ENCODE peak calls at places on chromosomes 2 and 18, in eight cellular contexts. O, D, V, M, A, F, T and Y are unnamed samples.

GRCh38 chr18:52353589-52353988 is 13.6 kb downstream of the DCC start:
- DNase-seq in O (no peak), D (no peak), V (no peak), M (no peak), A (no peak), F (no peak), T (no peak), Y (no peak)

GRCh38 chr18:79950440-79951341 is 762 bp downstream of the SLC66A2 start:
- DNase-seq in O (no peak), D (no peak), V (no peak), M (no peak), A (no peak), F (no peak), T (no peak), Y (no peak)

GRCh38 chr2:98518106-98518505 is 73.4 kb downstream of the INPP4A start:
- DNase-seq in O (no peak), D (no peak), V (no peak), M (no peak), A (no peak), F (peak; percentile 27), T (no peak), Y (no peak)

GRCh38 chr2:197137826-197138480 is 172.6 kb downstream of the ANKRD44 start:
- DNase-seq in O (no peak), D (no peak), V (no peak), M (no peak), A (no peak), F (no peak), T (no peak), Y (no peak)

GRCh38 chr2:174485763-174486613 is 841 bp downstream of the GPR155 start:
- DNase-seq in O (peak; percentile 27), D (peak; percentile 23), V (no peak), M (no peak), A (peak; percentile 85), F (peak; percentile 20), T (no peak), Y (peak; percentile 22)

GRCh38 chr18:3649559-3650426 is 199.8 kb downstream of the TGIF1 start:
- DNase-seq in O (no peak), D (no peak), V (no peak), M (no peak), A (no peak), F (no peak), T (no peak), Y (no peak)

GRCh38 chr2:178865121-178865520 is 57.9 kb upstream of the TTN start:
- DNase-seq in O (no peak), D (no peak), V (no peak), M (no peak), A (no peak), F (no peak), T (no peak), Y (no peak)

GRCh38 chr18:56233595-56233994 is 404.8 kb downstream of the TXNL1 start:
- DNase-seq in O (no peak), D (no peak), V (no peak), M (no peak), A (no peak), F (no peak), T (no peak), Y (no peak)

GRCh38 chr2:240168546-240169361 is 28.3 kb upstream of the OTOS start:
- DNase-seq in O (no peak), D (no peak), V (no peak), M (no peak), A (no peak), F (no peak), T (no peak), Y (no peak)

GRCh38 chr2:148967484-148967883 is 71.0 kb upstream of the LYPD6B start:
- DNase-seq in O (no peak), D (no peak), V (no peak), M (no peak), A (peak; percentile 32), F (no peak), T (no peak), Y (no peak)

GRCh38 chr2:32735370-32735769 is 107.5 kb downstream of the TTC27 start:
- DNase-seq in O (no peak), D (no peak), V (no peak), M (no peak), A (no peak), F (no peak), T (no peak), Y (no peak)

GRCh38 chr2:68185541-68186164 is 28.0 kb downstream of the PNO1 start:
- DNase-seq in O (no peak), D (no peak), V (no peak), M (peak; percentile 8), A (peak; percentile 3), F (peak; percentile 30), T (peak; percentile 40), Y (peak; percentile 25)

GRCh38 chr2:208315081-208315788 is 49.2 kb downstream of the PIKFYVE start:
- DNase-seq in O (no peak), D (no peak), V (no peak), M (no peak), A (no peak), F (no peak), T (peak; percentile 77), Y (no peak)

GRCh38 chr2:85754313-85755095 is 713 bp downstream of the ATOH8 start:
- DNase-seq in O (peak; percentile 59), D (no peak), V (no peak), M (peak; percentile 19), A (peak; percentile 61), F (peak; percentile 49), T (no peak), Y (peak; percentile 24)

GRCh38 chr2:42047488-42048317 is at the start of gene PKDCC:
- DNase-seq in O (no peak), D (peak; percentile 64), V (peak; percentile 66), M (no peak), A (peak; percentile 11), F (peak; percentile 91), T (no peak), Y (peak; percentile 62)

GRCh38 chr2:169877406-169877805 is 50.2 kb downstream of the UBR3 start:
- DNase-seq in O (no peak), D (no peak), V (no peak), M (no peak), A (peak; percentile 28), F (no peak), T (no peak), Y (peak; percentile 14)

GRCh38 chr2:232878855-232879617 is 9.0 kb downstream of the SNORC start:
- DNase-seq in O (no peak), D (no peak), V (no peak), M (no peak), A (no peak), F (no peak), T (no peak), Y (no peak)

GRCh38 chr2:177553176-177553909 is 160.8 kb downstream of the AGPS start:
- DNase-seq in O (peak; percentile 67), D (no peak), V (no peak), M (peak; percentile 50), A (peak; percentile 76), F (no peak), T (no peak), Y (peak; percentile 46)

GRCh38 chr2:166658901-166659300 is 164.9 kb upstream of the SCN7A start:
- DNase-seq in O (no peak), D (no peak), V (no peak), M (no peak), A (no peak), F (no peak), T (no peak), Y (no peak)

GRCh38 chr2:38146302-38146916 is 70.5 kb upstream of the CYP1B1 start:
- DNase-seq in O (no peak), D (peak; percentile 8), V (peak; percentile 20), M (no peak), A (no peak), F (peak; percentile 61), T (peak; percentile 38), Y (no peak)

GRCh38 chr2:224887159-224887558 is 155.1 kb downstream of the DOCK10 start:
- DNase-seq in O (no peak), D (no peak), V (no peak), M (no peak), A (no peak), F (no peak), T (no peak), Y (no peak)

GRCh38 chr2:227415538-227416424 is 28.0 kb upstream of the SCYGR1 start:
- DNase-seq in O (no peak), D (no peak), V (no peak), M (no peak), A (no peak), F (peak; percentile 73), T (no peak), Y (no peak)

GRCh38 chr2:224909885-224910517 is 132.3 kb downstream of the DOCK10 start:
- DNase-seq in O (no peak), D (no peak), V (no peak), M (peak; percentile 55), A (no peak), F (peak; percentile 13), T (no peak), Y (peak; percentile 45)

GRCh38 chr2:106143495-106144215 is 50.4 kb downstream of the UXS1 start:
- DNase-seq in O (no peak), D (no peak), V (no peak), M (no peak), A (peak; percentile 19), F (no peak), T (no peak), Y (no peak)

GRCh38 chr2:232628466-232629200 is 4.8 kb upstream of the EFHD1 start:
- DNase-seq in O (no peak), D (peak; percentile 48), V (peak; percentile 64), M (no peak), A (no peak), F (no peak), T (no peak), Y (no peak)

GRCh38 chr2:64157792-64158191 is 13.6 kb upstream of the PELI1 start:
- DNase-seq in O (no peak), D (no peak), V (no peak), M (no peak), A (no peak), F (no peak), T (no peak), Y (no peak)

GRCh38 chr2:240513544-240514287 is 44.1 kb downstream of the ANKMY1 start:
- DNase-seq in O (no peak), D (peak; percentile 13), V (peak; percentile 6), M (peak; percentile 47), A (no peak), F (peak; percentile 81), T (peak; percentile 66), Y (no peak)

GRCh38 chr2:218194880-218195279 is 22.1 kb upstream of the ARPC2 start:
- DNase-seq in O (no peak), D (no peak), V (no peak), M (no peak), A (no peak), F (no peak), T (no peak), Y (no peak)

GRCh38 chr2:178863856-178864620 is 56.8 kb upstream of the TTN start:
- DNase-seq in O (no peak), D (no peak), V (no peak), M (no peak), A (no peak), F (no peak), T (no peak), Y (peak; percentile 2)

GRCh38 chr2:156401863-156402262 is 34.3 kb upstream of the GPD2 start:
- DNase-seq in O (no peak), D (no peak), V (no peak), M (no peak), A (no peak), F (no peak), T (no peak), Y (no peak)

GRCh38 chr2:8239402-8240127 is 442.3 kb upstream of the ID2 start:
- DNase-seq in O (no peak), D (no peak), V (no peak), M (no peak), A (no peak), F (no peak), T (no peak), Y (no peak)